ENCODE peak calls at places on chromosomes 6 and 20, in seven cellular contexts. A is fibroblast of lung, T is ELR, L is cardiac muscle cell, S is GM04503, V is foreskin fibroblast, H is osteocyte. N is an unnamed sample.

GRCh38 chr20:19129976-19130612 is 82.3 kb upstream of the SLC24A3 start:
- DNase-seq in A (no peak), T (no peak), L (no peak), S (no peak), V (no peak), H (no peak), N (no peak)

GRCh38 chr20:21901470-21902275 is 196.2 kb downstream of the PAX1 start:
- DNase-seq in A (no peak), T (no peak), L (no peak), S (no peak), V (no peak), H (no peak), N (no peak)

GRCh38 chr6:170147832-170148708 is 142.8 kb downstream of the DLL1 start:
- DNase-seq in A (no peak), T (no peak), L (no peak), S (no peak), V (no peak), H (no peak), N (peak)

GRCh38 chr20:4637081-4637797 is 84.5 kb upstream of the PRND start:
- DNase-seq in A (peak), T (peak), L (peak), S (no peak), V (peak), H (no peak), N (no peak)

GRCh38 chr6:133609404-133610270 is 279.3 kb upstream of the TCF21 start:
- DNase-seq in A (peak), T (peak), L (peak), S (peak), V (peak), H (no peak), N (no peak)

GRCh38 chr6:154399097-154399496 is 42.5 kb upstream of the IPCEF1 start:
- DNase-seq in A (peak), T (peak), L (peak), S (no peak), V (peak), H (no peak), N (no peak)

GRCh38 chr6:101539510-101540245 is 146.2 kb downstream of the GRIK2 start:
- DNase-seq in A (peak), T (peak), L (peak), S (peak), V (peak), H (no peak), N (no peak)

GRCh38 chr20:2798814-2799213 is 1.6 kb downstream of the CPXM1 start:
- DNase-seq in A (no peak), T (peak), L (peak), S (no peak), V (peak), H (no peak), N (no peak)

GRCh38 chr6:169287675-169288074 is 34.0 kb upstream of the THBS2 start:
- DNase-seq in A (no peak), T (no peak), L (no peak), S (no peak), V (no peak), H (no peak), N (no peak)

GRCh38 chr6:50076431-50076830 is 26.7 kb upstream of the DEFB112 start:
- DNase-seq in A (no peak), T (no peak), L (no peak), S (no peak), V (no peak), H (no peak), N (no peak)

N was measured in immature natural killer cell.